ENCODE peak calls at places on chromosomes 5 and 9, in four cellular contexts. I is stimulated activated CD4-positive, alpha-beta T cell treated with anti-CD3 and anti-CD28 coated beads, Interleukin-2, amount 100 ng/mL, for 48 hours; E is ELF-1; J is MV-4-11. F is an unnamed sample.

GRCh38 chr5:61332891-61333350 is 863 bp downstream of the ZSWIM6 start:
- DNase-seq in I (no peak), E (peak; percentile 34), J (peak; percentile 18), F (peak; percentile 69)

GRCh38 chr5:139052975-139053374 is 145.2 kb downstream of the SIL1 start:
- DNase-seq in E (no peak), I (no peak), J (no peak), F (no peak)

GRCh38 chr5:113057437-113058052 is 80.9 kb downstream of the DCP2 start:
- DNase-seq in J (no peak), E (no peak), I (no peak), F (no peak)

GRCh38 chr9:34568783-34569182 is 20.7 kb downstream of the CNTFR start:
- DNase-seq in I (no peak), E (no peak), J (no peak), F (no peak)

GRCh38 chr5:130871346-130872086 is 293.5 kb downstream of the HINT1 start:
- DNase-seq in I (peak; percentile 45), E (peak; percentile 71), J (peak; percentile 29), F (peak; percentile 35)

GRCh38 chr5:154288145-154288544 is 97.6 kb downstream of the GALNT10 start:
- DNase-seq in J (no peak), E (no peak), I (no peak), F (no peak)

GRCh38 chr5:150122158-150122510 is 33.5 kb downstream of the PDGFRB start:
- DNase-seq in I (peak; percentile 24), J (peak; percentile 74), E (no peak), F (peak; percentile 73)

GRCh38 chr9:123763910-123764588 is 165.9 kb downstream of the DENND1A start:
- DNase-seq in E (no peak), I (no peak), J (no peak), F (no peak)

GRCh38 chr9:4293293-4293931 is 6.5 kb downstream of the GLIS3 start:
- DNase-seq in I (no peak), E (peak; percentile 31), J (peak; percentile 87), F (no peak)

F was measured in NB4.